ENCODE peak calls at places on chromosomes 5 and 9, in seven cellular contexts. A is M059J, M is Calu3, B is T follicular helper cell, G is DMS153, P is hippocampal formation, O is NCI-H226. C is an unnamed sample.

GRCh38 chr9:20844916-20845315 is 160.9 kb downstream of the FOCAD start:
- DNase-seq in A (no peak), P (no peak), M (no peak), G (no peak), B (no peak), O (no peak), C (no peak)

GRCh38 chr5:140219068-140219971 is 44.3 kb downstream of the CYSTM1 start:
- DNase-seq in G (no peak), O (peak; percentile 90), M (no peak), A (no peak), P (no peak), B (no peak), C (no peak)

GRCh38 chr5:65020492-65020891 is 251.8 kb downstream of the CWC27 start:
- DNase-seq in O (peak; percentile 86), A (peak; percentile 87), P (no peak), G (no peak), B (no peak), M (no peak), C (no peak)

GRCh38 chr9:12464910-12465512 is 228.2 kb upstream of the TYRP1 start:
- DNase-seq in A (peak; percentile 6), P (peak; percentile 36), B (no peak), G (no peak), O (no peak), M (peak; percentile 4), C (no peak)

GRCh38 chr9:27499481-27499880 is 24.6 kb upstream of the IFNK start:
- DNase-seq in O (peak; percentile 7), M (no peak), P (no peak), G (no peak), B (no peak), A (peak; percentile 82), C (peak; percentile 12)

GRCh38 chr9:16119861-16120641 is 567.2 kb downstream of the CCDC171 start:
- DNase-seq in A (peak; percentile 88), O (peak; percentile 91), P (no peak), B (no peak), G (no peak), M (no peak), C (peak; percentile 45)

GRCh38 chr5:83752700-83753099 is 32.0 kb upstream of the HAPLN1 start:
- DNase-seq in A (peak; percentile 46), B (no peak), O (no peak), M (no peak), G (no peak), P (no peak), C (no peak)

GRCh38 chr5:113390224-113390623 is 44.6 kb downstream of the TSSK1B start:
- DNase-seq in B (no peak), G (no peak), O (no peak), M (no peak), P (no peak), A (no peak), C (no peak)

GRCh38 chr9:38158628-38159027 is 89.6 kb upstream of the SHB start:
- DNase-seq in O (no peak), A (no peak), M (no peak), P (no peak), B (no peak), G (no peak), C (no peak)

GRCh38 chr9:89390068-89390555 is 71.8 kb downstream of the SECISBP2 start:
- DNase-seq in O (no peak), A (no peak), P (no peak), G (no peak), M (no peak), B (no peak), C (no peak)

GRCh38 chr9:130579738-130580463 is 524 bp downstream of the FUBP3 start:
- DNase-seq in G (no peak), O (no peak), A (no peak), B (no peak), M (no peak), P (no peak), C (no peak)

GRCh38 chr5:169142264-169142970 is 158.5 kb downstream of the SLIT3 start:
- DNase-seq in O (peak; percentile 78), M (no peak), P (no peak), A (peak; percentile 39), B (no peak), G (no peak), C (no peak)

GRCh38 chr5:143177263-143177994 is 226.1 kb downstream of the NR3C1 start:
- DNase-seq in P (no peak), M (no peak), A (peak; percentile 100), O (peak; percentile 99), G (peak; percentile 37), B (no peak), C (peak; percentile 67)

C was measured in H54.